ENCODE peak calls at places on chromosomes 16 and 17, in four cellular contexts. One of them, this sample, is unnamed.

GRCh38 chr17:2090804-2091534 is 36.1 kb downstream of the HIC1 start:
- DNase-seq in GM12878: no peak
- DNase-seq in A549: peak; percentile 51
- DNase-seq in K562: no peak
- DNase-seq in this sample: no peak

GRCh38 chr17:4881761-4882555 is 17.4 kb upstream of the C17orf107 start:
- DNase-seq in A549: peak; percentile 70
- DNase-seq in GM12878: no peak
- DNase-seq in K562: peak; percentile 69
- DNase-seq in this sample: no peak

GRCh38 chr17:21019976-21020575 is 22.7 kb downstream of the USP22 start:
- DNase-seq in GM12878: no peak
- DNase-seq in K562: no peak
- DNase-seq in A549: peak; percentile 66
- DNase-seq in this sample: no peak

GRCh38 chr17:12566281-12567002 is 99.2 kb upstream of the MYOCD start:
- DNase-seq in K562: no peak
- DNase-seq in A549: no peak
- DNase-seq in GM12878: no peak
- DNase-seq in this sample: no peak

GRCh38 chr16:89498839-89499238 is 8.5 kb upstream of the ANKRD11 start:
- DNase-seq in GM12878: no peak
- DNase-seq in A549: no peak
- DNase-seq in K562: no peak
- DNase-seq in this sample: no peak

GRCh38 chr16:7344806-7345416 is 12.3 kb downstream of the RBFOX1 start:
- DNase-seq in A549: no peak
- DNase-seq in K562: no peak
- DNase-seq in GM12878: no peak
- DNase-seq in this sample: no peak

GRCh38 chr17:74731347-74731605 is 5.8 kb upstream of the RAB37 start:
- DNase-seq in K562: no peak
- DNase-seq in A549: no peak
- DNase-seq in GM12878: no peak
- DNase-seq in this sample: no peak

GRCh38 chr16:81625544-81626152 is 153.4 kb upstream of the PLCG2 start:
- DNase-seq in K562: no peak
- DNase-seq in GM12878: no peak
- DNase-seq in A549: no peak
- DNase-seq in this sample: no peak

GRCh38 chr16:473046-474043 is 47.9 kb downstream of the RAB11FIP3 start:
- DNase-seq in GM12878: no peak
- DNase-seq in A549: no peak
- DNase-seq in K562: peak; percentile 45
- DNase-seq in this sample: no peak

GRCh38 chr17:68033636-68034451 is 1.7 kb upstream of the KPNA2 start:
- DNase-seq in GM12878: no peak
- DNase-seq in A549: peak; percentile 94
- DNase-seq in K562: peak; percentile 48
- DNase-seq in this sample: peak; percentile 65

GRCh38 chr17:37158290-37158689 is 209.5 kb downstream of the AATF start:
- DNase-seq in K562: no peak
- DNase-seq in A549: no peak
- DNase-seq in GM12878: no peak
- DNase-seq in this sample: no peak

GRCh38 chr17:222172-222571 is 40.7 kb upstream of the DOC2B start:
- DNase-seq in K562: no peak
- DNase-seq in A549: no peak
- DNase-seq in GM12878: no peak
- DNase-seq in this sample: no peak

GRCh38 chr17:41695954-41696720 is 7.5 kb downstream of the EIF1 start:
- DNase-seq in GM12878: no peak
- DNase-seq in K562: peak; percentile 93
- DNase-seq in A549: peak; percentile 90
- DNase-seq in this sample: peak; percentile 53

GRCh38 chr16:84836234-84836647 is 16.5 kb downstream of the CRISPLD2 start:
- DNase-seq in K562: no peak
- DNase-seq in GM12878: no peak
- DNase-seq in A549: peak; percentile 39
- DNase-seq in this sample: no peak

GRCh38 chr17:75518201-75518600 is 1.9 kb downstream of the TSEN54 start:
- DNase-seq in K562: no peak
- DNase-seq in GM12878: peak; percentile 28
- DNase-seq in A549: no peak
- DNase-seq in this sample: no peak

GRCh38 chr17:68292689-68293040 is 1.4 kb downstream of the ARSG start:
- DNase-seq in K562: no peak
- DNase-seq in A549: no peak
- DNase-seq in GM12878: no peak
- DNase-seq in this sample: no peak

GRCh38 chr16:25109643-25110042 is 1.9 kb upstream of the LCMT1 start:
- DNase-seq in A549: peak; percentile 91
- DNase-seq in K562: peak; percentile 74
- DNase-seq in GM12878: no peak
- DNase-seq in this sample: peak; percentile 87

GRCh38 chr17:7551396-7551795 is 2.5 kb downstream of the TNFSF12 start:
- DNase-seq in K562: no peak
- DNase-seq in GM12878: no peak
- DNase-seq in A549: no peak
- DNase-seq in this sample: no peak

GRCh38 chr17:72466199-72466598 is 345.4 kb downstream of the SOX9 start:
- DNase-seq in K562: no peak
- DNase-seq in GM12878: peak; percentile 75
- DNase-seq in A549: peak; percentile 95
- DNase-seq in this sample: no peak

GRCh38 chr16:21646721-21647561 is 5.5 kb downstream of the IGSF6 start:
- DNase-seq in K562: no peak
- DNase-seq in GM12878: peak; percentile 99
- DNase-seq in A549: no peak
- DNase-seq in this sample: no peak

GRCh38 chr17:38870259-38871165 is 654 bp downstream of the LASP1 start:
- DNase-seq in A549: peak; percentile 73
- DNase-seq in K562: peak; percentile 90
- DNase-seq in GM12878: no peak
- DNase-seq in this sample: no peak

GRCh38 chr17:53032861-53033271 is 789.9 kb upstream of the KIF2B start:
- DNase-seq in K562: peak; percentile 9
- DNase-seq in A549: peak; percentile 65
- DNase-seq in GM12878: no peak
- DNase-seq in this sample: peak; percentile 4

GRCh38 chr16:87165151-87165550 is 152.0 kb downstream of the C16orf95 start:
- DNase-seq in GM12878: no peak
- DNase-seq in K562: no peak
- DNase-seq in A549: no peak
- DNase-seq in this sample: no peak

GRCh38 chr17:15883617-15884111 is 61.3 kb upstream of the ADORA2B start:
- DNase-seq in A549: peak; percentile 58
- DNase-seq in GM12878: no peak
- DNase-seq in K562: peak; percentile 14
- DNase-seq in this sample: peak; percentile 2

GRCh38 chr17:67582632-67583230 is 135.0 kb upstream of the NOL11 start:
- DNase-seq in GM12878: no peak
- DNase-seq in K562: no peak
- DNase-seq in A549: no peak
- DNase-seq in this sample: no peak

GRCh38 chr17:20264996-20265395 is 202.3 kb downstream of the LGALS9B start:
- DNase-seq in K562: no peak
- DNase-seq in A549: no peak
- DNase-seq in GM12878: no peak
- DNase-seq in this sample: no peak

GRCh38 chr16:84268661-84269060 is 26.0 kb upstream of the WFDC1 start:
- DNase-seq in GM12878: no peak
- DNase-seq in K562: no peak
- DNase-seq in A549: no peak
- DNase-seq in this sample: no peak

GRCh38 chr16:84055801-84056634 is 13.4 kb upstream of the SLC38A8 start:
- DNase-seq in K562: peak; percentile 66
- DNase-seq in A549: no peak
- DNase-seq in GM12878: no peak
- DNase-seq in this sample: no peak

GRCh38 chr16:55515110-55515509 is 6.2 kb downstream of the LPCAT2 start:
- DNase-seq in GM12878: no peak
- DNase-seq in K562: no peak
- DNase-seq in A549: no peak
- DNase-seq in this sample: no peak

GRCh38 chr17:82231562-82232321 is 2.9 kb downstream of the SLC16A3 start:
- DNase-seq in K562: peak; percentile 91
- DNase-seq in A549: peak; percentile 93
- DNase-seq in GM12878: no peak
- DNase-seq in this sample: no peak

GRCh38 chr16:88076211-88076931 is 125.1 kb downstream of the BANP start:
- DNase-seq in K562: no peak
- DNase-seq in GM12878: no peak
- DNase-seq in A549: no peak
- DNase-seq in this sample: no peak

GRCh38 chr16:19884611-19885455 is at the start of gene GPRC5B:
- DNase-seq in GM12878: no peak
- DNase-seq in A549: peak; percentile 46
- DNase-seq in K562: peak; percentile 62
- DNase-seq in this sample: no peak

GRCh38 chr16:48452991-48453760 is 68.0 kb upstream of the SIAH1 start:
- DNase-seq in K562: no peak
- DNase-seq in GM12878: no peak
- DNase-seq in A549: no peak
- DNase-seq in this sample: no peak

GRCh38 chr17:52678211-52678610 is 519.7 kb upstream of the CA10 start:
- DNase-seq in A549: no peak
- DNase-seq in GM12878: no peak
- DNase-seq in K562: no peak
- DNase-seq in this sample: no peak

GRCh38 chr16:20393801-20394637 is 10.5 kb downstream of the PDILT start:
- DNase-seq in GM12878: no peak
- DNase-seq in A549: no peak
- DNase-seq in K562: no peak
- DNase-seq in this sample: no peak

GRCh38 chr16:13448346-13448745 is 471.6 kb upstream of the ERCC4 start:
- DNase-seq in A549: no peak
- DNase-seq in GM12878: no peak
- DNase-seq in K562: no peak
- DNase-seq in this sample: no peak

GRCh38 chr16:13453325-13453724 is 466.6 kb upstream of the ERCC4 start:
- DNase-seq in GM12878: no peak
- DNase-seq in A549: no peak
- DNase-seq in K562: no peak
- DNase-seq in this sample: no peak

GRCh38 chr16:13453938-13454553 is 465.9 kb upstream of the ERCC4 start:
- DNase-seq in K562: peak; percentile 50
- DNase-seq in GM12878: no peak
- DNase-seq in A549: peak; percentile 16
- DNase-seq in this sample: peak; percentile 4
- TF ChIP-seq CEBPB in K562: no peak
- TF ChIP-seq CEBPB in GM12878: no peak
- TF ChIP-seq CEBPB in A549: no peak
- TF ChIP-seq CEBPB in this sample: no peak

GRCh38 chr16:30997887-30998711 is 12.3 kb downstream of the STX1B start:
- DNase-seq in A549: peak; percentile 74
- DNase-seq in GM12878: no peak
- DNase-seq in K562: no peak
- DNase-seq in this sample: peak; percentile 21

GRCh38 chr16:31000671-31001382 is 9.6 kb downstream of the STX1B start:
- DNase-seq in A549: no peak
- DNase-seq in K562: no peak
- DNase-seq in GM12878: no peak
- DNase-seq in this sample: no peak

GRCh38 chr16:30997000-30997886 is 12.2 kb downstream of the HSD3B7 start:
- DNase-seq in GM12878: peak; percentile 51
- DNase-seq in K562: peak; percentile 89
- DNase-seq in A549: peak; percentile 95
- DNase-seq in this sample: peak; percentile 43

GRCh38 chr16:31001507-31002251 is 8.8 kb downstream of the STX1B start:
- DNase-seq in A549: no peak
- DNase-seq in GM12878: no peak
- DNase-seq in K562: no peak
- DNase-seq in this sample: no peak

GRCh38 chr16:30998852-30999761 is 11.3 kb downstream of the STX1B start:
- DNase-seq in K562: no peak
- DNase-seq in GM12878: no peak
- DNase-seq in A549: no peak
- DNase-seq in this sample: no peak
- TF ChIP-seq CEBPB in K562: no peak
- TF ChIP-seq CEBPB in GM12878: no peak
- TF ChIP-seq CEBPB in A549: no peak
- TF ChIP-seq CEBPB in this sample: no peak

DNA sequence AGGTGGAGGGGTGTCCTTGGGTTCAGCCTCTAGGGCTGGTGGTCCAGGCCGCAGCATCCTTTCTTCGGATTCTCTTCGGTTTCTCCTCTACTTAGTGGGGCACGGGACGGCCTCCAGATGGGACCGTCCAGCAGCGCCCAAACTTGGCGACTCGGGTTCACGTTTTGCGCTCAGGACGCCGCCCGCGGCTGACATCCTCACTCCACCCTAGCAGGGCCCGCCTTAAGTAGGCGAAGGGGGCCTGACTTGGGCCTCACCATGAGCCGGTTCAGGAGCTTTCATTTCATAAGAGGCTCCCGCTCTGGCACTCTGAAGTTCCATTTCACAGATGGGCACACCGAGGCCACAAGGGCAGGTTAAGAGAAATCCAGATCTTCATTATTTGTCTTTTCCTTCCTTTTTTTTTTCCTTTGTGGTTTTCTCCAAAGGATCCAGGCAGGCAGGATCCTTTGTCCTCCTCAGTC is 141.2 kb downstream of the SEC14L1 start:
- DNase-seq in A549: peak; percentile 81
- DNase-seq in GM12878: no peak
- DNase-seq in K562: no peak
- DNase-seq in this sample: no peak
- TF ChIP-seq CEBPB in A549: no peak
- TF ChIP-seq CEBPB in GM12878: no peak
- TF ChIP-seq CEBPB in K562: no peak
- TF ChIP-seq CEBPB in this sample: no peak

GRCh38 chr16:2284001-2284770 is 16.3 kb upstream of the RNPS1 start:
- DNase-seq in K562: no peak
- DNase-seq in A549: no peak
- DNase-seq in GM12878: no peak
- DNase-seq in this sample: no peak
- TF ChIP-seq CEBPB in K562: no peak
- TF ChIP-seq CEBPB in A549: no peak
- TF ChIP-seq CEBPB in GM12878: no peak
- TF ChIP-seq CEBPB in this sample: no peak